ENCODE peak calls at places on chromosomes 13 and 19, in seven cellular contexts. K is H1, F is K562, L is SK-N-SH, J is HCT116, Z is HepG2, R is GM12878. B is an unnamed sample.

GRCh38 chr13:21884299-21884878 is 213.5 kb downstream of the FGF9 start:
- DNase-seq in K (no peak), F (no peak), L (no peak), J (no peak), Z (no peak), R (no peak), B (no peak)

GRCh38 chr13:74246398-74246975 is 112.3 kb upstream of the KLF12 start:
- DNase-seq in K (no peak), F (no peak), L (no peak), J (no peak), Z (no peak), R (no peak), B (no peak)

GRCh38 chr13:111882351-111882750 is 184.6 kb upstream of the SOX1 start:
- DNase-seq in K (no peak), F (no peak), L (no peak), J (no peak), Z (no peak), R (no peak), B (no peak)

GRCh38 chr19:34186205-34186604 is 13.9 kb downstream of the LSM14A start:
- DNase-seq in K (no peak), F (no peak), L (no peak), J (no peak), Z (no peak), R (no peak), B (no peak)

GRCh38 chr13:102643656-102644055 is 46.9 kb downstream of the TPP2 start:
- DNase-seq in K (no peak), F (no peak), L (no peak), J (no peak), Z (no peak), R (no peak), B (no peak)

GRCh38 chr19:38975214-38975860 is at the start of gene FBXO17:
- DNase-seq in K (peak), F (peak), L (peak), J (no peak), Z (peak), R (no peak), B (no peak)

GRCh38 chr19:40284501-40285352 is at the start of gene AKT2:
- DNase-seq in K (peak), F (peak), L (peak), J (no peak), Z (no peak), R (peak), B (no peak)

GRCh38 chr19:19537321-19538048 is 580 bp upstream of the CILP2 start:
- DNase-seq in K (no peak), F (no peak), L (no peak), J (no peak), Z (no peak), R (no peak), B (no peak)

GRCh38 chr19:17248011-17248776 is 2.5 kb upstream of the NR2F6 start:
- DNase-seq in K (peak), F (peak), L (no peak), J (no peak), Z (peak), R (no peak), B (peak)

GRCh38 chr13:113400621-113401451 is 36.9 kb upstream of the GRTP1 start:
- DNase-seq in K (no peak), F (no peak), L (no peak), J (no peak), Z (no peak), R (no peak), B (no peak)

GRCh38 chr19:44856438-44857083 is 10.5 kb downstream of the NECTIN2 start:
- DNase-seq in K (no peak), F (peak), L (no peak), J (no peak), Z (peak), R (no peak), B (no peak)
- TF ChIP-seq JUND in K (no peak), F (no peak), L (no peak), J (no peak), Z (no peak), R (no peak), B (no peak)

GRCh38 chr19:49677901-49678674 is 1.0 kb downstream of the PRMT1 start:
- DNase-seq in K (peak), F (peak), L (peak), J (no peak), Z (peak), R (no peak), B (no peak)

GRCh38 chr19:49676136-49676689 is 858 bp upstream of the PRMT1 start:
- DNase-seq in K (no peak), F (peak), L (peak), J (peak), Z (peak), R (peak), B (no peak)

GRCh38 chr19:49676690-49677231 is 310 bp upstream of the PRMT1 start:
- DNase-seq in K (peak), F (peak), L (peak), J (peak), Z (peak), R (peak), B (peak)

GRCh38 chr19:49678970-49679831 is 2.1 kb downstream of the PRMT1 start:
- DNase-seq in K (no peak), F (no peak), L (no peak), J (no peak), Z (no peak), R (no peak), B (no peak)

GRCh38 chr19:49677232-49677881 is at the start of gene PRMT1:
- DNase-seq in K (peak), F (peak), L (peak), J (no peak), Z (peak), R (no peak), B (peak)
- TF ChIP-seq JUND in K (peak), F (no peak), L (no peak), J (no peak), Z (no peak), R (no peak), B (no peak)

DNA sequence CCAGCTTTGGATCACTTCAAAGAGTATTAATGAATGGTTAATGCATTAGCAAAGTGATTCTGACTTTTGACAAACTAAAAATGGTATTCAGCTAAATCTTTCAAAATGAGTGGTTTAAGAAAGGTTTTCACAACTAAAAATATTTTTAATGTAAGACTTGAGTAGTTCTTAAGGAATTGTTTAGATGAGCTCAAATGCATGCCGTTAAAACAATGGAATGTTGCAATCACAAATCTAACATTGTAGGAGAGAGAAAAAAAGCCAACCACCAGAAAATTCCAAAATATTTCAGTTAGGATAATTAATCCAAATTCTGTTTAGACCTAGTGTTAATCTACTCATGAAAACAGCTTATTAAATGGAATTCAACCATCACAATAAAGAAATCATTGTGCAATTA is 1044.8 kb upstream of the SLC10A2 start:
- DNase-seq in K (no peak), F (no peak), L (no peak), J (no peak), Z (no peak), R (no peak), B (no peak)
- TF ChIP-seq JUND in K (no peak), F (no peak), L (no peak), J (no peak), Z (no peak), R (no peak), B (no peak)

GRCh38 chr19:2613507-2614295 is 88.8 kb downstream of the GNG7 start:
- DNase-seq in K (peak), F (peak), L (peak), J (no peak), Z (no peak), R (no peak), B (no peak)
- TF ChIP-seq JUND in K (no peak), F (no peak), L (no peak), J (no peak), Z (no peak), R (no peak), B (no peak)

GRCh38 chr19:5313307-5313706 is 27.3 kb downstream of the PTPRS start:
- DNase-seq in K (no peak), F (no peak), L (peak), J (no peak), Z (peak), R (no peak), B (no peak)
- TF ChIP-seq JUND in K (no peak), F (no peak), L (no peak), J (no peak), Z (no peak), R (no peak), B (no peak)

DNA sequence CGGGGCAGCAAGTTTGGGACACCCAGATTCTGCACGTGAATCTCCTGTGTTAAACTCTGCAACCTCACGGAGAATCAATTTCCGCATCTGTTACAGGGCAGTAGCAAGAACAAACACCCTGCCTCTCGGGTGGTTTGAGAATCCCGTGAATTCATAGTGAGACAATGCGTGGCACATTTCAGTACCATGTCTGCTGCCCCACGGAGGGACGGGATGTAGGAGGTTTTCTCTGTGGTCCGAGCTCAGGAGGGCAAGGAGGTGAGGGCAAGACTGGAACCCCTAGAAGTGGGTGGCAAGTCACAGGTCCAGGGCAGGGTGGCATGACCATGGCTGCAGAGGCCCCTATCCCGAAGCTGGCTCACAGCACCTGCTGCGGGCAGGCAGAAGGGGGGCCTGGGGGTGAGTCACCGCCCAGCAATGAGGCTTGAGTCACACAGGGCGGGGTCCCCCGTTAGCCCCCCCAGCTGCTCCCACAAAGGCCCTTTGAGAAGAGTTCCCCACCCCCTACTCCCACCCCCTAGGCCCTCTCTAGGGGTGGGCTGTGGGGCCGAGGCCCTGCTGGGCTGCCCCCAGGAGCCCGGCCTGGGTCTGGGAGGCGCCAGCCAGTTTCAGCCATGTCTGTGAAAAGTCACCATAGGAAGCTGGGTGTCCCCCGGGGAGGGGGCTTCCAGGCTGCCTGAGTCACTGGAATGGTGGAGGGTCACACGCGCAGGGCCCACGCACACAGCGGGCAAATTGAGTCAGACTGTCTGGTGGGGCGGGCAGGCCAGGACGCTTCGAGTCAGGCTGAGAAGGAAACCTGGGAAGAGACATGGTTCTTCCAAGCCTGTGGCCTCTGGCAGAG is 25.8 kb upstream of the NANOS3 start:
- DNase-seq in K (no peak), F (peak), L (peak), J (peak), Z (peak), R (no peak), B (no peak)
- TF ChIP-seq JUND in K (peak), F (peak), L (peak), J (no peak), Z (peak), R (no peak), B (no peak)